ENCODE peak calls at places on chromosomes 13 and 19, in six cellular contexts. N is IMR-90, T is trophoblast cell, W is mesendoderm, L is neuronal stem cell, S is H1. A is an unnamed sample. For H3K36me3, the result is how much of the 10 kb centered on the place peaks cover.

GRCh38 chr19:39402417-39403297 is 4.0 kb upstream of the ZFP36 start:
- DNase-seq in N (peak), T (peak), W (peak), L (peak), S (no peak), A (peak)

GRCh38 chr19:39641773-39642172 is 13.9 kb upstream of the LGALS16 start:
- DNase-seq in N (no peak), T (no peak), W (no peak), L (no peak), S (no peak), A (no peak)

GRCh38 chr19:45352471-45352870 is 11.9 kb downstream of the KLC3 start:
- DNase-seq in N (no peak), T (no peak), W (no peak), L (no peak), S (no peak), A (no peak)

GRCh38 chr19:33666196-33666595 is 44.4 kb downstream of the CHST8 start:
- DNase-seq in N (no peak), T (no peak), W (no peak), L (no peak), S (no peak), A (no peak)

GRCh38 chr19:7856679-7857663 is 17.2 kb downstream of the PRR36 start:
- DNase-seq in N (no peak), T (no peak), W (no peak), L (no peak), S (no peak), A (no peak)

GRCh38 chr19:27861411-27861975 is 1351.5 kb downstream of the UQCRFS1 start:
- DNase-seq in N (no peak), T (no peak), W (no peak), L (no peak), S (no peak), A (no peak)

GRCh38 chr13:101527130-101527529 is 74.7 kb downstream of the ITGBL1 start:
- DNase-seq in N (peak), T (no peak), W (no peak), L (no peak), S (no peak), A (no peak)

GRCh38 chr13:73162912-73163911 is 104.4 kb downstream of the KLF5 start:
- DNase-seq in N (no peak), T (no peak), W (no peak), L (no peak), S (no peak), A (no peak)

GRCh38 chr13:44874176-44874575 is 115.1 kb downstream of the NUFIP1 start:
- DNase-seq in N (no peak), T (no peak), W (no peak), L (no peak), S (no peak), A (no peak)

GRCh38 chr19:50568321-50569022 is at the start of gene LRRC4B:
- DNase-seq in N (no peak), T (no peak), W (peak), L (no peak), S (no peak), A (no peak)

GRCh38 chr19:10450853-10451609 is 30.7 kb downstream of the PDE4A start:
- DNase-seq in N (no peak), T (no peak), W (peak), L (no peak), S (peak), A (no peak)

GRCh38 chr13:28059214-28059613 is 41.2 kb downstream of the FLT3 start:
- DNase-seq in N (peak), T (no peak), W (peak), L (peak), S (no peak), A (peak)

GRCh38 chr13:112831801-112832200 is 137.2 kb upstream of the MCF2L start:
- DNase-seq in N (no peak), T (no peak), W (no peak), L (no peak), S (no peak), A (no peak)
- H4K8ac ChIP-seq in N (no peak), T (no peak), W (no peak), L (no peak), S (no peak), A (no peak)

DNA sequence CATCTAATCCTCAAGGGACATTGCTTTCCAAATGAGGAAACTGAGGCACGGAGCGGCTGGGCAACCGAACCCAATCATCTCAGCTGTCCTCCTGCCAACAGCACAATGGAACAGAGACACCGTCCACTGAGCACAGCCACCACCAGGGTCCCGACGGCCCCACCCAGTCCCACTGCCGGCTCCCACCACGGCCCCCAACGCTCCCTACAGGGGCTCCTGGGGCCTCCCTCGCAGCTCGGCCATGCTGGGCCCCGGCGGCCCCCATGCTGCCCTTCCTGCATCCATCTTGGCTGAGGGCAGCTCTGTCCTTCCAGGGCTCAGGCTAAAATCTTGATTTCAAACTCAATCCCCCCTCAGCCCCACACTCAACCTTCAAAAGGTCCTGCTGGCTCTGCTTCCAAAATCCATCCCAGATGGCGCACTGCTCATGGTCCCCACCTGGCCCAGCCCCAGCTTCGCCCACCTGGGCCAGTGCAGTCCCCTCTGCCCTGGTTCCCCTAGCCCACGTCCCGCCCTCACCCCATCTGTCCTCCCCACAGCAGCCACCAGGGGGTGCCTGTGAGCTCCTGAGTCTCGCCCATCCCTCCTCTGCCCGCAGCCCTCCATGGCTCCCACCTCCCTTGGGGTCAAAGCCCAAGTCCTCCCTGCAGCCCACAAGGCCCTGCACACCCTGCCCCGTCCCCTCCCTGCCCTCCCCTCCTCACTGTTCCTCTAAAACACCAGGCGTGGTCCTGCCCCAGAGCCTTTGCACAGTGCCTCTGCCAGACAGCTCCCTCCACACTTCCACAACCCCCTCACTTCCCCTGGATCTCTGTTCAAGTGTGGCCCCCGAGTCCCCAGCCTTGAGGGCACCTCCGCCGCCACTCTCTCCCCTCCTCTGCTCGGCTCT is 7.9 kb downstream of the PIP5K1C start:
- DNase-seq in N (no peak), T (no peak), W (peak), L (no peak), S (no peak), A (no peak)
- H3K36me3 ChIP-seq in N (under half), T (under half), W (under half), L (under half), S (under half), A (under half)

GRCh38 chr13:40509876-40510275 is 156.6 kb downstream of the FOXO1 start:
- DNase-seq in N (no peak), T (no peak), W (no peak), L (no peak), S (no peak), A (no peak)

GRCh38 chr13:40506592-40507446 is 159.6 kb downstream of the FOXO1 start:
- DNase-seq in N (no peak), T (no peak), W (no peak), L (no peak), S (no peak), A (no peak)

GRCh38 chr13:40508112-40508511 is 158.3 kb downstream of the FOXO1 start:
- DNase-seq in N (no peak), T (no peak), W (no peak), L (no peak), S (no peak), A (peak)

GRCh38 chr13:40505196-40505595 is 161.2 kb downstream of the FOXO1 start:
- DNase-seq in N (no peak), T (no peak), W (no peak), L (no peak), S (no peak), A (no peak)

GRCh38 chr13:40508767-40509342 is 157.6 kb downstream of the FOXO1 start:
- DNase-seq in N (no peak), T (no peak), W (no peak), L (no peak), S (no peak), A (no peak)
- H3K9ac ChIP-seq in N (no peak), T (no peak), W (no peak), L (no peak), S (no peak), A (peak)

DNA sequence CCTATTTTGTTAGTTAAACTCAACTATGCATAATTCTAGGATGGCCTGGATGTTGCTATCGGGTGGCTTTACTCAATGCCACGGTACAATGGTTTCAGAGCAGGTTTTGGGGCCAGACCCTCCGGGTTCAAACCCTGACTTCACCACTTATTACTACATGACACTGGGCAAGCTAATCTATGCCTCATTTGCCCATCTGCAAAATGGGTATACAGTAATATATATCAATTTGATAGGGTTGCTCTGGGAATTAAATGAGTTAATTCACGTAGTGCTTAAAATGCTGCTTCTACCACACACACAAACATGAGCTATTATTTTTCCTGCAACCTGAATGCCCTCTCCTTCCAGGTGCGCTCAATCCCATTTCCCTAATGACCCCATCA is 839 bp downstream of the ESD start:
- DNase-seq in N (no peak), T (no peak), W (no peak), L (no peak), S (no peak), A (no peak)
- H4K8ac ChIP-seq in N (peak), T (peak), W (no peak), L (no peak), S (no peak), A (peak)

A was measured in mesenchymal stem cell.